ENCODE peak calls at places on chromosomes 1 and 21, in six cellular contexts. H is brain microvascular endothelial cell, W is adrenal gland, U is caudate nucleus, Z is right cardiac atrium, Q is heart left ventricle. L is an unnamed sample.

GRCh38 chr1:227317541-227318002 is 720 bp downstream of the CDC42BPA start:
- DNase-seq in Q (peak; percentile 36), W (peak; percentile 72), H (peak; percentile 52), Z (peak; percentile 31), U (peak; percentile 75), L (no peak)

GRCh38 chr1:67485046-67485811 is 55.0 kb upstream of the SERBP1 start:
- DNase-seq in U (no peak), Z (no peak), W (no peak), H (peak; percentile 13), Q (no peak), L (no peak)

GRCh38 chr1:23720256-23720995 is 22.8 kb upstream of the ELOA start:
- DNase-seq in H (no peak), Z (no peak), U (no peak), Q (no peak), W (no peak), L (peak; percentile 19)

GRCh38 chr1:66237722-66238479 is 296.1 kb upstream of the SGIP1 start:
- DNase-seq in U (no peak), H (no peak), W (no peak), Z (no peak), Q (no peak), L (no peak)

GRCh38 chr1:111142358-111142975 is 2.4 kb downstream of the CEPT1 start:
- DNase-seq in Z (no peak), Q (no peak), W (no peak), H (no peak), U (no peak), L (no peak)

GRCh38 chr1:30672661-30673060 is 50.7 kb downstream of the MATN1 start:
- DNase-seq in H (no peak), U (no peak), Z (no peak), Q (no peak), W (no peak), L (no peak)

GRCh38 chr1:6511461-6512244 is 20.2 kb upstream of the PLEKHG5 start:
- DNase-seq in Q (no peak), H (no peak), Z (no peak), W (no peak), U (no peak), L (no peak)

GRCh38 chr1:204507317-204508105 is 8.7 kb upstream of the MDM4 start:
- DNase-seq in H (peak; percentile 41), U (peak; percentile 39), Q (no peak), W (no peak), Z (no peak), L (no peak)

GRCh38 chr1:52551476-52552235 is 1.2 kb downstream of the TUT4 start:
- DNase-seq in H (peak; percentile 43), W (no peak), Z (no peak), U (peak; percentile 6), Q (no peak), L (no peak)

GRCh38 chr1:212012034-212012740 is 23.2 kb downstream of the INTS7 start:
- DNase-seq in H (peak; percentile 68), U (peak; percentile 17), Q (peak; percentile 39), Z (peak; percentile 48), W (peak; percentile 87), L (peak; percentile 79)

DNA sequence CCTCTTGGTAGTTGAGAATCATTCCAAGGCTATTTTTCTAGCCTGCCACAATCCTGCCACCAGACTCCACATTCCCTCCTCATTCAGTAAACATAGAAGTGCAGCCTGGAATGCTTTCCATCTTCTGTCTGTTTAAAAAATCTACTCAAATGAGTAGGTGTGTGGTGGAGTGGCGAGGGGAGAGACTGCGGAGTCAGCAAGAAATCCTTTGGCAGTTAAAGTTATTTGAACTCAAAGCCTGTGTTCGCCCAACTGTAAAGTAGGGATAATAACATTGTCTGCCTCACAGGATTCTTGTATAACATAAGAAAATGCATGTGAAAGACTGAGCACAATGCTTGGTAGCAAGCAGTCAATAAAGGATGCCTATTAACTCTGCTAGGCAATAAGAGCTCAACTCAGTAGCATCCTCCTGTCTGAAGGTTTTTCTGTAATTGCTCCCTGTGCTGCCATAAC is 22.2 kb upstream of the DPT start:
- DNase-seq in H (no peak), W (no peak), Z (no peak), Q (no peak), U (no peak), L (no peak)
- H3K27ac ChIP-seq in H (no peak overlapping the region), W (no peak overlapping the region), Z (no peak overlapping the region), Q (no peak overlapping the region), U (no peak overlapping the region), L (no peak overlapping the region)

GRCh38 chr21:37702241-37702640 is 214.0 kb downstream of the KCNJ6 start:
- DNase-seq in Q (no peak), Z (no peak), W (no peak), U (no peak), H (no peak), L (no peak)
- H3K27ac ChIP-seq in Q (no peak overlapping the region), Z (no peak overlapping the region), W (no peak overlapping the region), U (no peak overlapping the region), H (no peak overlapping the region), L (no peak overlapping the region)

GRCh38 chr1:246932366-246932700 is 585 bp upstream of the AHCTF1 start:
- DNase-seq in Z (no peak), Q (no peak), U (no peak), W (no peak), H (no peak), L (no peak)
- H3K27ac ChIP-seq in Z (no peak overlapping the region), Q (peak overlapping the region; percentile 89), U (peak overlapping the region; percentile 95), W (peak overlapping the region; percentile 98), H (peak overlapping the region; percentile 63), L (peak overlapping the region; percentile 99)

GRCh38 chr1:214344897-214345296 is 63.9 kb downstream of the SMYD2 start:
- DNase-seq in H (no peak), Q (no peak), Z (no peak), U (no peak), W (no peak), L (no peak)

GRCh38 chr1:214349781-214350180 is 68.8 kb downstream of the SMYD2 start:
- DNase-seq in Q (no peak), U (no peak), H (no peak), Z (no peak), W (no peak), L (no peak)

GRCh38 chr1:214352838-214353237 is 71.9 kb downstream of the SMYD2 start:
- DNase-seq in Q (no peak), Z (no peak), H (no peak), W (no peak), U (no peak), L (no peak)

GRCh38 chr1:214351551-214352277 is 70.8 kb downstream of the SMYD2 start:
- DNase-seq in Z (no peak), Q (no peak), H (no peak), U (no peak), W (no peak), L (no peak)

DNA sequence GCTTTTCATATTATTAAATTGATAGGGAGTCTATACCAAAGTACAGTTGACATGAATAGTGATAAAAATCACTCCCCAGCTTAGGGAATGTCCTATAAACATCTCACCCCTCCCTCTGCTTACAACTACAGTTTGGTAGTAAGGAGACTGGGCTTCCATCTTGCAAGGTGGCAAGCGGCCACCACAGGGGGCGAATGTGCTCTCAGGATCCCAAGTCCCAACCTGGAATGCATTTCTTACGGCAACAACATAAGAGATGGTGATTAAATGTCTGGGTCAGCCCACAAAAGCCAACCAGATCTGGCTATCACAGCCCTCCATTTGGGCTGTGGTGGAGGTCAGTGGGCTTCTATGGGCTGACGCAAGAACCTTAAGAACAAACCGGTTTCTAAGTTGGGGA is 68.0 kb downstream of the SMYD2 start:
- DNase-seq in Q (no peak), U (no peak), W (no peak), Z (no peak), H (no peak), L (no peak)
- H3K27ac ChIP-seq in Q (no peak overlapping the region), U (no peak overlapping the region), W (no peak overlapping the region), Z (no peak overlapping the region), H (no peak overlapping the region), L (no peak overlapping the region)

GRCh38 chr1:36118396-36118795 is 6.6 kb downstream of the COL8A2 start:
- DNase-seq in H (no peak), Q (no peak), U (no peak), Z (no peak), W (no peak), L (no peak)
- H3K27ac ChIP-seq in H (no peak overlapping the region), Q (no peak overlapping the region), U (no peak overlapping the region), Z (no peak overlapping the region), W (no peak overlapping the region), L (no peak overlapping the region)

GRCh38 chr1:8844421-8845063 is 27.1 kb upstream of the RERE start:
- DNase-seq in H (no peak), Q (peak; percentile 54), Z (no peak), W (no peak), U (no peak), L (no peak)
- H3K27ac ChIP-seq in H (no peak overlapping the region), Q (no peak overlapping the region), Z (no peak overlapping the region), W (no peak overlapping the region), U (no peak overlapping the region), L (peak overlapping the region; percentile 31)

L was measured in spleen.